ENCODE peak calls at places on chromosome 22, in four cellular contexts. W, R, I and A are unnamed samples.

GRCh38 chr22:27754247-27754887 is 47.2 kb downstream of the MN1 start:
- DNase-seq in W (peak; percentile 70), R (no peak), I (no peak), A (no peak)

GRCh38 chr22:27213291-27213690 is 555.9 kb downstream of the MIAT start:
- DNase-seq in W (peak; percentile 70), R (no peak), I (no peak), A (no peak)

GRCh38 chr22:48097723-48098122 is 1335.3 kb downstream of the TBC1D22A start:
- DNase-seq in W (no peak), R (no peak), I (peak; percentile 75), A (peak; percentile 74)

GRCh38 chr22:41410311-41410751 is 28.6 kb downstream of the TEF start:
- DNase-seq in W (no peak), R (no peak), I (no peak), A (no peak)

GRCh38 chr22:33404723-33405122 is 346.5 kb upstream of the SYN3 start:
- DNase-seq in W (no peak), R (no peak), I (no peak), A (no peak)

GRCh38 chr22:48826546-48826945 is 1001.1 kb downstream of the BRD1 start:
- DNase-seq in W (no peak), R (no peak), I (no peak), A (no peak)

GRCh38 chr22:40270748-40271373 is 75.4 kb upstream of the ADSL start:
- DNase-seq in W (no peak), R (no peak), I (no peak), A (no peak)

GRCh38 chr22:31332010-31332409 is 14.1 kb downstream of the PATZ1 start:
- DNase-seq in W (no peak), R (no peak), I (no peak), A (no peak)

GRCh38 chr22:37471721-37472417 is 14.3 kb downstream of the MFNG start:
- DNase-seq in W (no peak), R (no peak), I (no peak), A (no peak)

GRCh38 chr22:27107824-27108223 is 450.4 kb downstream of the MIAT start:
- DNase-seq in W (peak; percentile 99), R (no peak), I (no peak), A (no peak)

GRCh38 chr22:43393132-43393844 is 18.5 kb upstream of the MPPED1 start:
- DNase-seq in W (no peak), R (peak; percentile 40), I (no peak), A (no peak)

GRCh38 chr22:24599514-24599913 is 3.5 kb upstream of the GGT1 start:
- DNase-seq in W (no peak), R (no peak), I (no peak), A (no peak)

GRCh38 chr22:49011769-49012598 is 815.7 kb downstream of the BRD1 start:
- DNase-seq in W (no peak), R (no peak), I (no peak), A (no peak)

GRCh38 chr22:20582520-20583361 is 75.3 kb downstream of the MED15 start:
- DNase-seq in W (no peak), R (no peak), I (no peak), A (no peak)

GRCh38 chr22:17897864-17898263 is 123.6 kb upstream of the BID start:
- DNase-seq in W (no peak), R (no peak), I (no peak), A (no peak)

GRCh38 chr22:33472462-33473344 is 414.5 kb upstream of the SYN3 start:
- DNase-seq in W (peak; percentile 29), R (no peak), I (no peak), A (peak; percentile 74)

GRCh38 chr22:24521791-24522245 is 26.7 kb downstream of the UPB1 start:
- DNase-seq in W (peak; percentile 62), R (peak; percentile 75), I (peak; percentile 38), A (peak; percentile 67)

GRCh38 chr22:31400023-31400397 is 606 bp downstream of the DRG1 start:
- DNase-seq in W (peak; percentile 39), R (peak; percentile 73), I (no peak), A (no peak)

GRCh38 chr22:17891427-17892167 is 117.3 kb upstream of the BID start:
- DNase-seq in W (no peak), R (peak; percentile 56), I (no peak), A (no peak)

GRCh38 chr22:50604256-50604580 is 3.6 kb downstream of the MAPK8IP2 start:
- DNase-seq in W (no peak), R (no peak), I (no peak), A (no peak)
- TF ChIP-seq EZH2 in W (no peak), R (no peak), I (no peak), A (no peak)

DNA sequence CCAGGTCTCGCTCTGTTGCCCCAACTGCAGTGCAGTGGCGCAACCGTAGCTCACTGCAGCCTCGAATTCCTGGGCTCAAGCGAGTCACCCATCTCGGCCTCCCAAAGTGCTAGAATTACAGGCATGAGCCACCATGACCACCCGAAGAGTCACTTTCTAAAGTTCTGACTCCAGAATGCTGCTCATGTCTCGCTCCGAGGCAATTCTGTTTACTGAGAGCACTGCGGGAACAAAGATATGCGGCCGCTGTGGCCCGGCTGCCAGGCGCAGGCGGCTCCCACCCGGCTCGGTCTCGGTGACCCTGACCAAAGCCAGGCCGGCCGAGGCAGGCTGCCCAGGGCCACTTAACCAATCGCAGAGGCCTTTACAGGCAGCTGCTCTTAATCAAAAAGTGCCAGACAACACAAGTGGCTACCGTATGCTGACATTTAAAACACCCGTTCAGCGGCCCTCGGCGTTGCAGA is 78.7 kb downstream of the PHF21B start:
- DNase-seq in W (peak; percentile 38), R (no peak), I (no peak), A (no peak)
- H3K27ac ChIP-seq in W (no peak overlapping the region), R (no peak overlapping the region), I (no peak overlapping the region), A (no peak overlapping the region)

DNA sequence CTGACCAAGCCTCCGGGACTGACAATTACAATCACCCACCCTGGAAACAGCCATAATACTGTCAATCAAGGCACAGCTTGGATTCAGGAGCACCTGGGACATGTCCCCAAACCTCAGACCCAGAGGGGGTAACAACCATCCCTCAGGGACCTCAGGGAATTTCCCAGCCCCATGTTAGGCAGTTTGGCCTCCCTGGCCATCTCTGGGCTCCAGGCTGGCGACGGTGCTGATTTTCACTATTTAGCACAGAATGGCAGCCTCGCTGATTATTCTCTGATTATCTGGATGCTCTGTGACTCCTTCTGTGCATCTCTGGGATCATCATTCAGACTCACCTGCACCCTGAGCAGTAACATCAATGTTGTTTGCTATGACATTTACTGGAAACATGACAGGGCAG is 45.8 kb upstream of the VPREB1 start:
- DNase-seq in W (no peak), R (no peak), I (no peak), A (no peak)
- TF ChIP-seq EZH2 in W (no peak), R (no peak), I (no peak), A (no peak)

DNA sequence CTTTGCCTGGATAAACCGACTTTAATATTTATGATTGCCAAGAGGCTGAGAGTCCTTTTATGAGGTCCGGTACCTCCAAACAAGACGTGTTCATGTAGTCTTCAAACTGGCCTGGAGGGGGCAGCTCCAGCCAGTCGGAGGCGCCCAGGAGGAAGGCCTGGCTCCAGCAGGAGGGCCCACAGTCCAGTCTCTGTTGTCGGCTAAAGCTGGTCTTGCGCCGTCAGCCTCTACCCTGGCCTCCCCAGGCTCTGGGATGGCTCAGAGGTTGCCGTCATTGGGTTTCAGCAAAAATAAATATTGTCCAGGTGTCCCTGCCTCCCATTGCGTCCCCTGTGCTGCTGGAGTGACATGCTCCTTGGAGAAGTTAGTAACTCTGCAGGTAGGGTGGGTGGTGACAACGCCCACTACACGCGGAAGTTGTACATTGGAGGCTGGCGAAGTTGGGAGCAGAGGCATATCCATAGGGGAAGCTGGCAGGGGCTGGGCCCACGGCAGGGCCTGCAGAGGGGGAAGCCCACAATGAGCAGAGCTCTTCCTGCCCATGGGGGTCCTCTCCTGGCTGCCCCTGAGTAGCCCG is 1.0 kb upstream of the SLC25A1 start:
- DNase-seq in W (peak; percentile 82), R (peak; percentile 90), I (peak; percentile 37), A (peak; percentile 87)
- H3K27ac ChIP-seq in W (peak overlapping the region; percentile 29), R (no peak overlapping the region), I (no peak overlapping the region), A (peak overlapping the region; percentile 19)